ENCODE peak calls at places on chromosome 12, in seven cellular contexts. A is GM12878; J is aorta; U is right cardiac atrium; L is CD4-positive, alpha-beta memory T cell; G is H7; X is astrocyte of the cerebellum. B is an unnamed sample.

GRCh38 chr12:91877461-91878230 is 268.0 kb downstream of the BTG1 start:
- DNase-seq in A (no peak), J (no peak), U (no peak), L (peak), G (no peak), X (no peak), B (no peak)

GRCh38 chr12:67354322-67354721 is 85.2 kb downstream of the CAND1 start:
- DNase-seq in A (no peak), J (no peak), U (no peak), L (no peak), G (no peak), X (no peak), B (peak)

GRCh38 chr12:21324551-21324950 is 10.2 kb downstream of the SLCO1A2 start:
- DNase-seq in A (no peak), J (no peak), U (no peak), L (no peak), G (peak), X (no peak), B (no peak)

GRCh38 chr12:98990648-98991047 is 345.6 kb downstream of the APAF1 start:
- DNase-seq in A (no peak), J (no peak), U (no peak), L (no peak), G (no peak), X (no peak), B (no peak)

GRCh38 chr12:100427078-100427477 is 46.6 kb upstream of the NR1H4 start:
- DNase-seq in A (no peak), J (no peak), U (no peak), L (no peak), G (no peak), X (peak), B (no peak)

GRCh38 chr12:89709994-89710872 is 1.6 kb upstream of the ATP2B1 start:
- DNase-seq in A (no peak), J (peak), U (peak), L (peak), G (no peak), X (no peak), B (peak)

GRCh38 chr12:124538194-124539082 is 29.0 kb downstream of the NCOR2 start:
- DNase-seq in A (no peak), J (no peak), U (peak), L (no peak), G (peak), X (no peak), B (no peak)

GRCh38 chr12:6141048-6141447 is 16.6 kb upstream of the VWF start:
- DNase-seq in A (no peak), J (peak), U (no peak), L (peak), G (no peak), X (no peak), B (no peak)

GRCh38 chr12:87793134-87793533 is 236.1 kb downstream of the C12orf50 start:
- DNase-seq in A (no peak), J (no peak), U (no peak), L (no peak), G (no peak), X (no peak), B (no peak)

GRCh38 chr12:42473130-42473529 is 116.4 kb downstream of the PRICKLE1 start:
- DNase-seq in A (no peak), J (no peak), U (no peak), L (no peak), G (no peak), X (no peak), B (no peak)

GRCh38 chr12:42474391-42474790 is 115.2 kb downstream of the PRICKLE1 start:
- DNase-seq in A (no peak), J (no peak), U (no peak), L (no peak), G (no peak), X (no peak), B (no peak)

GRCh38 chr12:130162267-130162666 is at the start of gene FZD10:
- DNase-seq in A (no peak), J (no peak), U (no peak), L (no peak), G (peak), X (no peak), B (peak)

GRCh38 chr12:9759680-9760592 is 765 bp downstream of the CD69 start:
- DNase-seq in A (no peak), J (no peak), U (no peak), L (peak), G (no peak), X (no peak), B (no peak)

GRCh38 chr12:12592930-12593329 is 18.7 kb upstream of the CREBL2 start:
- DNase-seq in A (no peak), J (no peak), U (no peak), L (no peak), G (no peak), X (no peak), B (no peak)

DNA sequence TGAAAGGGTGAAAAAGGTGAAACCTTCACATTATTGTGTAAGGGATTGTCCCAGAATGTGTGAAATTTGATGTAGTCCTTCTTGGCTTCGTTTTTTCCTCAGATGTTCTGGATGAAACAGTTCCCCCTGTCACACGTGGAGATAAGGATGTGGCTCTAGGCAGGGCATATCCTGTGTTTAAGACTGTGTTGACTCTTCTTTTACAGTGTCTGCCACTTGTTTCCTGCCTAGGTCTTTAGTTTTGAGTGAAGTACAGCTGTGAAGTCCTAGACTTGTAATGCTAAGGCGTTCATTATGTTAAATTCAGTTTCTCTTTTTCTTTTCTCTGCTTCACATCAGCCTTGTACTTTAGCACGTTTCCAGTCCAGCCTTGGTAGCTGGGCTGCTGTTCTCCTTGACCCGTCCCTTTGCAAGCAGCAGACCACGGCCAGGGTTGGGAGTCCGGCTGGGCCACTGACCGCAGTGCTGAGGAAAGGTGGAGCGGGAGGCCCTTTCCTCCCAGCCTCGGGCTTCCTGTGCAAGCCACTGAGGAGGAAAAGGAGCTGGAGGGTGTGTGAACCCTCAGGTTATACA is 59.1 kb downstream of the RASSF3 start:
- DNase-seq in A (peak), J (peak), U (peak), L (peak), G (peak), X (no peak), B (peak)
- H3K4me3 ChIP-seq in A (peak), J (no peak), U (no peak), L (peak), G (no peak), X (no peak), B (no peak)

DNA sequence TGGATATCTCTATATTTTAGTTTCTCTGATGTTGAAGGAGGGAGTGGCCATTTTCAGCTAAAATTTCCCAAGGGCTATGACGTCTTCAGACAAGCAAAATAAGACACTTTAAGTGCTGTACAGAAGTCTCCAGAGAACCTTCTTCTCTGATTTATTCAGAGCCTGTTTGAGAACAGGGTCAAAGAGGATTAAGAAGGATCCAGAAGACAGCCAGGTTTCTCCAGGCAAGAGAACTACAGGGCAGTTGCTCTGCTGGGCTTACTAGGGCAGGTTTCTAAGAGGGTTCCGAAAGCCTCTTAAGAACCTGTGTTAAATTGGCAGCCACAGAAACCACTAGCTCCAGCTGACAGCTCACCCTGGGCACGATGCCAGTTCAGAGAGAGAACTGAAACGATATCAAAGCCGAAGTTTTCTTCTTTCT is 1.2 kb downstream of the MGP start:
- DNase-seq in A (peak), J (peak), U (peak), L (peak), G (no peak), X (peak), B (peak)
- H3K4me3 ChIP-seq in A (no peak), J (peak), U (peak), L (no peak), G (no peak), X (peak), B (peak)

DNA sequence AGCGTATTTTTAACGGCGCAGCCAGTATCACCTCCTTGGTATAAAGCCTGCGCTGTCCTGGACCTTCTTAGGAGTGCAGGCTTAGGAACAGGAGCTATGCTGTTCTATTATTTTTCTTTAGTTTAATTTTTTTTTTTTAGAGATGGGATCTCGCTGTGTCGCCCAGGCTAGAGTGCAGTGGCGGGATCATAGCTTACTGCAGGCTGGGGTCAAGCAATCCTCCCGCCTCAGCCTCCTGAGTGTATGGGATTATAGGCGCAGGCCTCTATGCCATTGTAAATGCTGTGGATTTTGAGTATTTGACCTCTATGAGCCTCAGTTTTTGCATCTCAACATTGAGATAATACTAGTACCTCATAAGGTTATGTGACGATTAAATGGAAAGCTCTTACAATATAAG is 4.1 kb downstream of the OR10AD1 start:
- DNase-seq in A (no peak), J (no peak), U (no peak), L (no peak), G (no peak), X (no peak), B (no peak)
- H3K4me3 ChIP-seq in A (peak), J (peak), U (peak), L (peak), G (peak), X (peak), B (peak)

DNA sequence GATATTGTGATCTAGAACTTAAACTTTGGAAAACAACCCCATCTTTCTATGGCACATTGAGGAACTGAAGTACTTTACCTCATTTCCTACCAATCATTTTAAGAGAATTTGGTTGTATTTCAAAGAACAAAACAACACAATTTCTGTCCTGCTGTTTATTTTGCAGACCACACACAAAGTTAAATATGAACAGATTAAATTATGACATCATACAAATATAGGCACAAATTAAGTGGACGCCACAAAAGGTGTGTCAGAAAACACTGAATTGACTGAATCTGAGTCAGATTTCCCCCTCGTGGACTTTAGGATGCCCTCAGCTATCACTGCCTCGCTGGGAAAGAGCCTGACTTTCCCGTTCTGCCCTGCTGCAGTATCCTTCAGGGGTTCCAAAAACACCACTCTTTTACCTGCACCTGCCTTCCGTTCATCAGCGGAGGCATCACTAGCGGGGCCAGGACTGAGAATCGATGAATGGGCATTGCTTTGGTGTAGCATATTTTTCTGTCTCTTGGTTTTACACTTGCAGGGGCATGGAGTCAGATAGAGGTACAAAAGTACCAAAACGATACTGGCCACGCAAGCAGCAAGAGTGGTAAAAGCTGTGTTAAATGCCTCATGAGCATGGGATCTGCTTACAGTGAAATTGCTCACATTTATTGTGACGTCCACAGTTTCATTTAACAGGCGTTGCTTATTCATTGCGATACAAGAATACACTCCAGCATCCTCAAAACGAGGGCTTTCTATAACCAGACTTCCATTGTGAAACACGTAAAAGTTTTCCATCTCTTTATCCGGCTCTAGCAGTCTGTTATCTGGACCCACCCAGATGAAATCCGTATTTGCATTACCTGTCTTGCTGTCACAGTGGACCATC is 2.0 kb upstream of the PCED1B start:
- DNase-seq in A (no peak), J (no peak), U (no peak), L (no peak), G (no peak), X (no peak), B (no peak)
- H3K4me3 ChIP-seq in A (no peak), J (peak), U (no peak), L (no peak), G (no peak), X (peak), B (no peak)

DNA sequence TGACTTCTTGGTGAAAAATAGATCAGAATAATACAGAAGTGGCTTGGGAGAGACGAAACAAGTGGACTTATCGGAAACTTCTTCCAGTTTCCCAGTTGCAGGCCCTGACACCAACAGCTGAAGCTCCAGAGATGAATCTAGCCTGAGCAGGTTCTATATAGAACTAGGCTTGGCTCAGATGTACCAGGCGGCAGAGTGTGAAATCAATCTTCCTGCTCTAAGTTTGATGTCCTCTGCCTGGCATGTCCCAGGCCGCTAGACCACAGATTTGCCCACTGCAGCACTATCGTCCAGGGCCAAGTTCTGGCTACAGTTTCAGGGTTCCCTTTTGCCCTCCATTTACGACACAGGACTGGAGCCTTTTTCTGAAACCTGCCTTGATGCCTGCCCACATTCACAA is 91.3 kb upstream of the PLEKHA5 start:
- DNase-seq in A (no peak), J (no peak), U (no peak), L (no peak), G (no peak), X (no peak), B (no peak)
- H3K4me3 ChIP-seq in A (no peak), J (no peak), U (no peak), L (no peak), G (no peak), X (no peak), B (no peak)

GRCh38 chr12:33438890-33439586 is 581 bp downstream of the SYT10 start:
- DNase-seq in A (no peak), J (no peak), U (peak), L (no peak), G (peak), X (no peak), B (peak)

GRCh38 chr12:33438025-33438772 is 1.4 kb downstream of the SYT10 start:
- DNase-seq in A (no peak), J (no peak), U (no peak), L (no peak), G (peak), X (no peak), B (no peak)

GRCh38 chr12:33437598-33437997 is 2.0 kb downstream of the SYT10 start:
- DNase-seq in A (no peak), J (no peak), U (no peak), L (no peak), G (no peak), X (no peak), B (no peak)

GRCh38 chr12:33439587-33440011 is at the start of gene SYT10:
- DNase-seq in A (no peak), J (peak), U (peak), L (no peak), G (peak), X (no peak), B (peak)

DNA sequence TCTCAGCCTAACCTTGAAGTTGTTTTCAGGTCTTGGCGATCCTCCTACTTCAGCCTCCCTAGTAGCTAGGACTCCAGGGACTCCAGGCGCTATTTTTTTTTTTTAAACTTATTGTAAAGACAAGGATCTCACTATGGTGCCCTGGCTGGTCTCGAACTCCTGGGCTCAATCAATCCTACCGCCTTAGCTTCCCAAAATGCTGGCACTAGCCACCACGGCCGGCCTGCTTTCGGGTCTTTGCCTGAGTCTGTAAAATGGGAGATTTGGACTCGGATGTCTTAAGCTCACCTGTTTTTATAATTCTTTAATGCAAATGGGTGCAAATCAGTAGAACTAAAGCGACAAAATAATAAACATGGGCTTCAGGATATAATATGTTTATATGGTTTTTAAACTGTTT is 858 bp upstream of the SYT10 start:
- DNase-seq in A (no peak), J (no peak), U (no peak), L (no peak), G (no peak), X (no peak), B (no peak)
- H3K4me3 ChIP-seq in A (no peak), J (no peak), U (no peak), L (no peak), G (no peak), X (no peak), B (no peak)

GRCh38 chr12:18296201-18296908 is 35.0 kb downstream of the PIK3C2G start:
- DNase-seq in A (no peak), J (no peak), U (no peak), L (no peak), G (no peak), X (no peak), B (no peak)
- H3K4me3 ChIP-seq in A (no peak), J (no peak), U (peak), L (no peak), G (no peak), X (no peak), B (peak)

B was measured in testis.